ENCODE peak calls at places on chromosome 16, in five cellular contexts. One of them, this sample, is unnamed.

GRCh38 chr16:54928016-54928356 is 2.7 kb upstream of the IRX5 start:
- DNase-seq in IMR-90: no peak
- DNase-seq in K562: no peak
- DNase-seq in HepG2: no peak
- DNase-seq in GM12878: no peak
- DNase-seq in this sample: no peak

GRCh38 chr16:48613061-48613957 is 3.3 kb upstream of the N4BP1 start:
- DNase-seq in IMR-90: peak; percentile 90
- DNase-seq in K562: no peak
- DNase-seq in HepG2: peak; percentile 76
- DNase-seq in GM12878: no peak
- DNase-seq in this sample: no peak

GRCh38 chr16:11783319-11784047 is 13.6 kb downstream of the ZC3H7A start:
- DNase-seq in IMR-90: peak; percentile 45
- DNase-seq in K562: peak; percentile 31
- DNase-seq in HepG2: no peak
- DNase-seq in GM12878: peak; percentile 89
- DNase-seq in this sample: no peak

GRCh38 chr16:69727916-69728270 is 1.5 kb upstream of the NQO1 start:
- DNase-seq in IMR-90: no peak
- DNase-seq in K562: no peak
- DNase-seq in HepG2: no peak
- DNase-seq in GM12878: no peak
- DNase-seq in this sample: no peak

GRCh38 chr16:75377971-75378386 is 55.3 kb downstream of the CFDP1 start:
- DNase-seq in IMR-90: peak; percentile 97
- DNase-seq in K562: no peak
- DNase-seq in HepG2: no peak
- DNase-seq in GM12878: no peak
- DNase-seq in this sample: no peak

GRCh38 chr16:10465821-10466220 is 80.0 kb downstream of the ATF7IP2 start:
- DNase-seq in IMR-90: peak; percentile 3
- DNase-seq in K562: no peak
- DNase-seq in HepG2: no peak
- DNase-seq in GM12878: no peak
- DNase-seq in this sample: no peak

GRCh38 chr16:72172105-72173034 is at the start of gene PMFBP1:
- DNase-seq in IMR-90: peak; percentile 59
- DNase-seq in K562: peak; percentile 19
- DNase-seq in HepG2: peak; percentile 35
- DNase-seq in GM12878: peak; percentile 88
- DNase-seq in this sample: no peak

GRCh38 chr16:89993377-89993776 is 25.9 kb downstream of the DBNDD1 start:
- DNase-seq in IMR-90: no peak
- DNase-seq in K562: no peak
- DNase-seq in HepG2: no peak
- DNase-seq in GM12878: no peak
- DNase-seq in this sample: no peak

GRCh38 chr16:50558913-50559312 is 10.7 kb downstream of the NKD1 start:
- DNase-seq in IMR-90: no peak
- DNase-seq in K562: no peak
- DNase-seq in HepG2: no peak
- DNase-seq in GM12878: no peak
- DNase-seq in this sample: no peak

GRCh38 chr16:84324439-84325262 is 30.0 kb downstream of the WFDC1 start:
- DNase-seq in IMR-90: peak; percentile 35
- DNase-seq in K562: no peak
- DNase-seq in HepG2: no peak
- DNase-seq in GM12878: no peak
- DNase-seq in this sample: no peak

GRCh38 chr16:54817432-54817831 is 113.2 kb upstream of the IRX5 start:
- DNase-seq in IMR-90: no peak
- DNase-seq in K562: peak; percentile 14
- DNase-seq in HepG2: peak; percentile 6
- DNase-seq in GM12878: no peak
- DNase-seq in this sample: peak; percentile 22

GRCh38 chr16:23863511-23864422 is 28.0 kb downstream of the PRKCB start:
- DNase-seq in IMR-90: no peak
- DNase-seq in K562: no peak
- DNase-seq in HepG2: peak; percentile 14
- DNase-seq in GM12878: no peak
- DNase-seq in this sample: no peak

GRCh38 chr16:85418978-85419491 is 194.1 kb upstream of the GSE1 start:
- DNase-seq in IMR-90: no peak
- DNase-seq in K562: no peak
- DNase-seq in HepG2: no peak
- DNase-seq in GM12878: no peak
- DNase-seq in this sample: no peak

GRCh38 chr16:56780646-56781045 is 50.7 kb downstream of the NUP93 start:
- DNase-seq in IMR-90: no peak
- DNase-seq in K562: no peak
- DNase-seq in HepG2: no peak
- DNase-seq in GM12878: no peak
- DNase-seq in this sample: no peak

GRCh38 chr16:50304467-50305440 is 38.4 kb downstream of the ADCY7 start:
- DNase-seq in IMR-90: no peak
- DNase-seq in K562: no peak
- DNase-seq in HepG2: no peak
- DNase-seq in GM12878: no peak
- DNase-seq in this sample: peak; percentile 23

GRCh38 chr16:30925646-30926332 is 2.4 kb downstream of the FBXL19 start:
- DNase-seq in IMR-90: no peak
- DNase-seq in K562: no peak
- DNase-seq in HepG2: no peak
- DNase-seq in GM12878: no peak
- DNase-seq in this sample: no peak

GRCh38 chr16:47713225-47713595 is 252.1 kb downstream of the PHKB start:
- DNase-seq in IMR-90: peak; percentile 95
- DNase-seq in K562: no peak
- DNase-seq in HepG2: peak; percentile 37
- DNase-seq in GM12878: no peak
- DNase-seq in this sample: peak; percentile 41

GRCh38 chr16:2785101-2785991 is 2.0 kb downstream of the PRSS33 start:
- DNase-seq in IMR-90: no peak
- DNase-seq in K562: peak; percentile 62
- DNase-seq in HepG2: no peak
- DNase-seq in GM12878: no peak
- DNase-seq in this sample: peak; percentile 70

GRCh38 chr16:84950906-84951305 is 60.4 kb downstream of the ZDHHC7 start:
- DNase-seq in IMR-90: no peak
- DNase-seq in K562: peak; percentile 65
- DNase-seq in HepG2: peak; percentile 69
- DNase-seq in GM12878: no peak
- DNase-seq in this sample: peak; percentile 56

GRCh38 chr16:88527186-88527936 is 42.8 kb upstream of the ZC3H18 start:
- DNase-seq in IMR-90: peak; percentile 47
- DNase-seq in K562: peak; percentile 93
- DNase-seq in HepG2: peak; percentile 51
- DNase-seq in GM12878: no peak
- DNase-seq in this sample: peak; percentile 95

GRCh38 chr16:11679250-11679649 is 11.0 kb downstream of the SNN start:
- DNase-seq in IMR-90: no peak
- DNase-seq in K562: no peak
- DNase-seq in HepG2: no peak
- DNase-seq in GM12878: no peak
- DNase-seq in this sample: no peak

GRCh38 chr16:50552476-50553101 is 4.4 kb downstream of the NKD1 start:
- DNase-seq in IMR-90: no peak
- DNase-seq in K562: no peak
- DNase-seq in HepG2: no peak
- DNase-seq in GM12878: no peak
- DNase-seq in this sample: no peak

GRCh38 chr16:85069171-85069570 is 41.6 kb downstream of the KIAA0513 start:
- DNase-seq in IMR-90: no peak
- DNase-seq in K562: no peak
- DNase-seq in HepG2: no peak
- DNase-seq in GM12878: no peak
- DNase-seq in this sample: no peak

GRCh38 chr16:15618392-15618791 is 24.6 kb downstream of the MARF1 start:
- DNase-seq in IMR-90: peak; percentile 81
- DNase-seq in K562: no peak
- DNase-seq in HepG2: no peak
- DNase-seq in GM12878: no peak
- DNase-seq in this sample: no peak

GRCh38 chr16:75244844-75245758 is 6.3 kb downstream of the BCAR1 start:
- DNase-seq in IMR-90: peak; percentile 98
- DNase-seq in K562: no peak
- DNase-seq in HepG2: peak; percentile 99
- DNase-seq in GM12878: no peak
- DNase-seq in this sample: peak; percentile 82

GRCh38 chr16:85173981-85174751 is 61.9 kb upstream of the CIBAR2 start:
- DNase-seq in IMR-90: peak; percentile 89
- DNase-seq in K562: no peak
- DNase-seq in HepG2: peak; percentile 53
- DNase-seq in GM12878: no peak
- DNase-seq in this sample: peak; percentile 80

GRCh38 chr16:87740441-87740840 is 25.3 kb downstream of the KLHDC4 start:
- DNase-seq in IMR-90: peak; percentile 21
- DNase-seq in K562: no peak
- DNase-seq in HepG2: no peak
- DNase-seq in GM12878: no peak
- DNase-seq in this sample: no peak

GRCh38 chr16:59042296-59042695 is 308.2 kb upstream of the GOT2 start:
- DNase-seq in IMR-90: no peak
- DNase-seq in K562: no peak
- DNase-seq in HepG2: no peak
- DNase-seq in GM12878: no peak
- DNase-seq in this sample: no peak

GRCh38 chr16:75256059-75256870 is 4.8 kb upstream of the BCAR1 start:
- DNase-seq in IMR-90: no peak
- DNase-seq in K562: peak; percentile 69
- DNase-seq in HepG2: peak; percentile 88
- DNase-seq in GM12878: no peak
- DNase-seq in this sample: no peak

GRCh38 chr16:4116328-4117249 is at the start of gene ADCY9:
- DNase-seq in IMR-90: peak; percentile 73
- DNase-seq in K562: peak; percentile 98
- DNase-seq in HepG2: peak; percentile 50
- DNase-seq in GM12878: no peak
- DNase-seq in this sample: peak; percentile 100

GRCh38 chr16:89150090-89150835 is 21.3 kb upstream of the CDH15 start:
- DNase-seq in IMR-90: no peak
- DNase-seq in K562: no peak
- DNase-seq in HepG2: no peak
- DNase-seq in GM12878: no peak
- DNase-seq in this sample: peak; percentile 73

GRCh38 chr16:85879975-85880831 is 18.8 kb upstream of the IRF8 start:
- DNase-seq in IMR-90: no peak
- DNase-seq in K562: no peak
- DNase-seq in HepG2: no peak
- DNase-seq in GM12878: no peak
- DNase-seq in this sample: no peak

GRCh38 chr16:12390644-12391043 is 413.0 kb downstream of the CPPED1 start:
- DNase-seq in IMR-90: peak; percentile 64
- DNase-seq in K562: no peak
- DNase-seq in HepG2: no peak
- DNase-seq in GM12878: no peak
- DNase-seq in this sample: no peak

DNA sequence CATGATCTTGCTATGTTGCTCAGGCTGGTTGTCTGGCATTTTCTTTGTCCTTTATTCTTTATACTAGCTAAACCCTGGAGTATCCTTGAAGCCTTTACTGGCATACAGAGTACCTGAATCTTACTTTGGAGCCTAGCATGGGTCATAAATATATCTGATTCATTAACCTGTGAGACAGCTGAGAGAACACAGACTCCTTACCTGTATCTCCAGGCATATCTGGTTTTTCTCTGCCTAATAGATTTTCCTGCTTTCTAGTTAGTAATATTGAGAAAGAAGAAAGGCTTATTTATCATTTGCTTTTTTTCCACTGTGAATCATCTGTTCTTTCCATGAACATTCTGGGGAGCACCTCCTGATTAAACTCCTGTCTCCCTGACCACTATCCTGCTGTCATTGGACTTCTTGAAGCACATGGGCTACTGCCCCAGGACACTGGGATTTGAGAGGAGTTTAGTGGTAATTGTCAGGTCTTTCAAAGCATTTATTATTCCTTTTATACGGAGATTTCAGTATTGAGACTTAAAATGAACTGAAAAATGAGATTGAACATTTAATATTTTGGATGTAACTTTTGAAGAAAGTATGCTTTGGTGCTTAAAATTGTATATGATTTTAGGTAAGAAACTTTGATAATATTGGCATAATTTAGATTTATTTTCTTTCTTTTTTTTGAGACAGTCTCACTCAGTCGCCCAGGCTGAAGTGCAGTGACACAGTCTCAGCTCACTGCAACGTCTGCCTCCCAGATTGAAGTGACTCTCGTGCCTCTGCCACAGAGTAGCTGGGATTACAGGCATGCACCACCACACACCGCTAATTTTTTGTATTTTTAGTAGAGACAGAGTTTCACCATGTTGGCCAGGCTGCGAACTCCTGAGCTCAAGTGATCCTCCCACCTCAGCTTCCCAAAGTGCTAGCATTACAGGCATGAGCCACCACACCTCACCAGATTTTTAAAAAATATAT is 8.6 kb downstream of the PDP2 start:
- DNase-seq in IMR-90: no peak
- DNase-seq in K562: no peak
- DNase-seq in HepG2: no peak
- DNase-seq in GM12878: no peak
- DNase-seq in this sample: no peak
- TF ChIP-seq MXI1 in IMR-90: no peak
- TF ChIP-seq MXI1 in K562: no peak
- TF ChIP-seq MXI1 in HepG2: no peak
- TF ChIP-seq MXI1 in GM12878: no peak
- TF ChIP-seq MXI1 in this sample: no peak

GRCh38 chr16:1019234-1019933 is 37.8 kb downstream of the SOX8 start:
- DNase-seq in IMR-90: peak; percentile 4
- DNase-seq in K562: no peak
- DNase-seq in HepG2: no peak
- DNase-seq in GM12878: no peak
- DNase-seq in this sample: peak; percentile 85
- TF ChIP-seq MXI1 in IMR-90: no peak
- TF ChIP-seq MXI1 in K562: no peak
- TF ChIP-seq MXI1 in HepG2: no peak
- TF ChIP-seq MXI1 in GM12878: no peak
- TF ChIP-seq MXI1 in this sample: no peak

DNA sequence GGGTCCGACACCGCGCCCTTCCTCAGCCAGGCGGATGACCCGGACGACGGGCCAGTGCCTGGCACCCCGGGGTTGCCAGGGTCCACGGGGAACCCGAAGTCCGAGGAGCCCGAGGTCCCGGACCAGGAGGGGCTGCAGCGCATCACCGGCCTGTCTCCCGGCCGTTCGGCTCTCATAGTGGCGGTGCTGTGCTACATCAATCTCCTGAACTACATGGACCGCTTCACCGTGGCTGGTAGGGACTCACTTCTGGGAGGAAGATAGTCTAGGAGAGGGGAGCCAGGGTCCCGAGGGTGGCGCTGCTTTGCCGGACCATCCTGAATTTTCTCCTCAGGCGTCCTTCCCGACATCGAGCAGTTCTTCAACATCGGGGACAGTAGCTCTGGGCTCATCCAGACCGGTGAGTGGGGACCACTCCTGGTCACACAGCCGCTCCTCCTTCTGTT is 603 bp downstream of the SPNS1 start:
- DNase-seq in IMR-90: no peak
- DNase-seq in K562: peak; percentile 35
- DNase-seq in HepG2: no peak
- DNase-seq in GM12878: no peak
- DNase-seq in this sample: no peak
- TF ChIP-seq MXI1 in IMR-90: no peak
- TF ChIP-seq MXI1 in K562: no peak
- TF ChIP-seq MXI1 in HepG2: no peak
- TF ChIP-seq MXI1 in GM12878: no peak
- TF ChIP-seq MXI1 in this sample: no peak

GRCh38 chr16:24906199-24906808 is 60.5 kb downstream of the SLC5A11 start:
- DNase-seq in IMR-90: peak; percentile 26
- DNase-seq in K562: no peak
- DNase-seq in HepG2: peak; percentile 11
- DNase-seq in GM12878: no peak
- DNase-seq in this sample: no peak
- TF ChIP-seq MXI1 in IMR-90: no peak
- TF ChIP-seq MXI1 in K562: no peak
- TF ChIP-seq MXI1 in HepG2: no peak
- TF ChIP-seq MXI1 in GM12878: no peak
- TF ChIP-seq MXI1 in this sample: no peak

This sample was measured in SK-N-SH.